ENCODE peak calls at places on chromosome 21, in ten cellular contexts. One of them, this sample, is unnamed.

GRCh38 chr21:14533555-14534400 is 12.3 kb downstream of the SAMSN1 start:
- DNase-seq in nephron progenitor cell: no peak
- DNase-seq in GM23338: no peak
- DNase-seq in right lobe of liver: no peak
- DNase-seq in endothelial cell of umbilical vein: peak
- DNase-seq in dorsolateral prefrontal cortex: no peak
- DNase-seq in cardiac muscle cell: no peak
- DNase-seq in WTC11: no peak
- DNase-seq in astrocyte of the spinal cord: peak
- DNase-seq in brain microvascular endothelial cell: peak
- DNase-seq in this sample: peak

GRCh38 chr21:46425061-46425460 is 33.6 kb upstream of the DIP2A start:
- DNase-seq in dorsolateral prefrontal cortex: peak
- DNase-seq in WTC11: no peak
- DNase-seq in cardiac muscle cell: no peak
- DNase-seq in GM23338: no peak
- DNase-seq in astrocyte of the spinal cord: no peak
- DNase-seq in right lobe of liver: no peak
- DNase-seq in nephron progenitor cell: no peak
- DNase-seq in endothelial cell of umbilical vein: no peak
- DNase-seq in brain microvascular endothelial cell: no peak
- DNase-seq in this sample: no peak

GRCh38 chr21:31656199-31657095 is 3.0 kb upstream of the SOD1 start:
- DNase-seq in GM23338: no peak
- DNase-seq in brain microvascular endothelial cell: no peak
- DNase-seq in nephron progenitor cell: no peak
- DNase-seq in dorsolateral prefrontal cortex: no peak
- DNase-seq in right lobe of liver: no peak
- DNase-seq in endothelial cell of umbilical vein: no peak
- DNase-seq in WTC11: no peak
- DNase-seq in astrocyte of the spinal cord: peak
- DNase-seq in cardiac muscle cell: no peak
- DNase-seq in this sample: no peak

GRCh38 chr21:46058339-46059145 is 39.4 kb upstream of the COL6A2 start:
- DNase-seq in nephron progenitor cell: no peak
- DNase-seq in GM23338: no peak
- DNase-seq in brain microvascular endothelial cell: no peak
- DNase-seq in right lobe of liver: no peak
- DNase-seq in cardiac muscle cell: no peak
- DNase-seq in dorsolateral prefrontal cortex: no peak
- DNase-seq in astrocyte of the spinal cord: no peak
- DNase-seq in endothelial cell of umbilical vein: no peak
- DNase-seq in WTC11: no peak
- DNase-seq in this sample: no peak

GRCh38 chr21:29181799-29182470 is 51.5 kb downstream of the MAP3K7CL start:
- DNase-seq in nephron progenitor cell: no peak
- DNase-seq in right lobe of liver: no peak
- DNase-seq in GM23338: no peak
- DNase-seq in endothelial cell of umbilical vein: peak
- DNase-seq in cardiac muscle cell: peak
- DNase-seq in astrocyte of the spinal cord: peak
- DNase-seq in WTC11: no peak
- DNase-seq in brain microvascular endothelial cell: peak
- DNase-seq in dorsolateral prefrontal cortex: no peak
- DNase-seq in this sample: peak

GRCh38 chr21:35849131-35849530 is 211.2 kb downstream of the SETD4 start:
- DNase-seq in astrocyte of the spinal cord: peak
- DNase-seq in cardiac muscle cell: no peak
- DNase-seq in nephron progenitor cell: no peak
- DNase-seq in WTC11: no peak
- DNase-seq in endothelial cell of umbilical vein: peak
- DNase-seq in right lobe of liver: no peak
- DNase-seq in brain microvascular endothelial cell: peak
- DNase-seq in dorsolateral prefrontal cortex: no peak
- DNase-seq in GM23338: no peak
- DNase-seq in this sample: no peak

GRCh38 chr21:21952566-21952965 is 954.4 kb downstream of the NCAM2 start:
- DNase-seq in WTC11: no peak
- DNase-seq in brain microvascular endothelial cell: no peak
- DNase-seq in right lobe of liver: no peak
- DNase-seq in nephron progenitor cell: no peak
- DNase-seq in GM23338: no peak
- DNase-seq in astrocyte of the spinal cord: no peak
- DNase-seq in cardiac muscle cell: no peak
- DNase-seq in dorsolateral prefrontal cortex: no peak
- DNase-seq in endothelial cell of umbilical vein: no peak
- DNase-seq in this sample: no peak

GRCh38 chr21:15289896-15290841 is 225.4 kb upstream of the NRIP1 start:
- DNase-seq in nephron progenitor cell: peak
- DNase-seq in cardiac muscle cell: peak
- DNase-seq in GM23338: peak
- DNase-seq in brain microvascular endothelial cell: no peak
- DNase-seq in endothelial cell of umbilical vein: no peak
- DNase-seq in astrocyte of the spinal cord: no peak
- DNase-seq in WTC11: peak
- DNase-seq in dorsolateral prefrontal cortex: no peak
- DNase-seq in right lobe of liver: no peak
- DNase-seq in this sample: no peak

GRCh38 chr21:44932366-44933181 is 7.3 kb upstream of the SLX9 start:
- DNase-seq in endothelial cell of umbilical vein: no peak
- DNase-seq in WTC11: no peak
- DNase-seq in GM23338: no peak
- DNase-seq in dorsolateral prefrontal cortex: no peak
- DNase-seq in cardiac muscle cell: peak
- DNase-seq in nephron progenitor cell: peak
- DNase-seq in astrocyte of the spinal cord: no peak
- DNase-seq in brain microvascular endothelial cell: no peak
- DNase-seq in right lobe of liver: no peak
- DNase-seq in this sample: no peak
- TF ChIP-seq CTCF in endothelial cell of umbilical vein: peak
- TF ChIP-seq CTCF in WTC11: no peak
- TF ChIP-seq CTCF in GM23338: no peak
- TF ChIP-seq CTCF in dorsolateral prefrontal cortex: no peak
- TF ChIP-seq CTCF in cardiac muscle cell: peak
- TF ChIP-seq CTCF in nephron progenitor cell: peak
- TF ChIP-seq CTCF in astrocyte of the spinal cord: peak
- TF ChIP-seq CTCF in brain microvascular endothelial cell: peak
- TF ChIP-seq CTCF in right lobe of liver: peak
- TF ChIP-seq CTCF in this sample: peak

DNA sequence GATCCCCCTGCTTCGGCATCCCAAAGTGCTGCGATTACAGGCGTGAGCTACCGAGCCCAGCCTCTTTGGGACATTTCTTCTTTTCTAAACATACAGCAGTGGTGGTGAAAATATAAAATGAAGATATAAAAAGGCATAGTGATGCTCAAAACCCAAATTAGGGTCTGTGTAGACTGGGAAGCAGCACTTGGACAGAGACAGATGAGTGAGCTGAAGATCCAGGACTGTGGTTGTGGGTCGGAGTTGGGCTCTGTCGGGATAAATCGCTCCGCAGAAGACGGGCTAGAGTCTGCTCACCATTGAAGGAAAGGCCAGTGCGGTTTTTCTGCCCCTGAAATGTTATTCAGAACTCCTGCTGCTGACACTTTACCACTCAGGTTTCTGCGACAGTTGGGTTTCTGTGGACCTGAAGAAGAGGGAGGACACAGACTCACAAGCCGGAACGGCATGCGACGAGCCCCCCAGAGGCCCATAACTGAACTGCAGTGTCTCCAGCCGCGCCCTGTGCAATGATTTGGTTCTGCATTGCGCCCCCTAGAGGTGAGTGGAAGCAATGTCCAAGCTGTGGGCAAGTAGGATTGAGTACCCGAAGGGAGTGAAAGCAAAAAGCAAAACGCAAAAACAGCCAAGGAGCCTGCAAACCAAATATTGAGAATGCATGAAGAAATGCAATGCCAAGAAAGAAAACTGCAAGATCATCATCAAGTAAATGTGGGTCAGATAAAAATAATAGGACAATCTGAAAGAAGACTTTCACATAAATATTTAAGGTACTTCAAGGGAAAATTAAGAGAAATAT is 66.6 kb downstream of the GABPA start:
- DNase-seq in WTC11: peak
- DNase-seq in right lobe of liver: peak
- DNase-seq in cardiac muscle cell: peak
- DNase-seq in astrocyte of the spinal cord: peak
- DNase-seq in GM23338: peak
- DNase-seq in nephron progenitor cell: peak
- DNase-seq in endothelial cell of umbilical vein: peak
- DNase-seq in brain microvascular endothelial cell: peak
- DNase-seq in dorsolateral prefrontal cortex: peak
- DNase-seq in this sample: peak
- TF ChIP-seq CTCF in WTC11: peak
- TF ChIP-seq CTCF in right lobe of liver: peak
- TF ChIP-seq CTCF in cardiac muscle cell: peak
- TF ChIP-seq CTCF in astrocyte of the spinal cord: peak
- TF ChIP-seq CTCF in GM23338: peak
- TF ChIP-seq CTCF in nephron progenitor cell: peak
- TF ChIP-seq CTCF in endothelial cell of umbilical vein: peak
- TF ChIP-seq CTCF in brain microvascular endothelial cell: peak
- TF ChIP-seq CTCF in dorsolateral prefrontal cortex: peak
- TF ChIP-seq CTCF in this sample: peak

GRCh38 chr21:20877976-20878375 is 120.2 kb upstream of the NCAM2 start:
- DNase-seq in endothelial cell of umbilical vein: no peak
- DNase-seq in astrocyte of the spinal cord: no peak
- DNase-seq in cardiac muscle cell: no peak
- DNase-seq in brain microvascular endothelial cell: no peak
- DNase-seq in nephron progenitor cell: no peak
- DNase-seq in dorsolateral prefrontal cortex: no peak
- DNase-seq in right lobe of liver: no peak
- DNase-seq in GM23338: no peak
- DNase-seq in WTC11: no peak
- DNase-seq in this sample: no peak

DNA sequence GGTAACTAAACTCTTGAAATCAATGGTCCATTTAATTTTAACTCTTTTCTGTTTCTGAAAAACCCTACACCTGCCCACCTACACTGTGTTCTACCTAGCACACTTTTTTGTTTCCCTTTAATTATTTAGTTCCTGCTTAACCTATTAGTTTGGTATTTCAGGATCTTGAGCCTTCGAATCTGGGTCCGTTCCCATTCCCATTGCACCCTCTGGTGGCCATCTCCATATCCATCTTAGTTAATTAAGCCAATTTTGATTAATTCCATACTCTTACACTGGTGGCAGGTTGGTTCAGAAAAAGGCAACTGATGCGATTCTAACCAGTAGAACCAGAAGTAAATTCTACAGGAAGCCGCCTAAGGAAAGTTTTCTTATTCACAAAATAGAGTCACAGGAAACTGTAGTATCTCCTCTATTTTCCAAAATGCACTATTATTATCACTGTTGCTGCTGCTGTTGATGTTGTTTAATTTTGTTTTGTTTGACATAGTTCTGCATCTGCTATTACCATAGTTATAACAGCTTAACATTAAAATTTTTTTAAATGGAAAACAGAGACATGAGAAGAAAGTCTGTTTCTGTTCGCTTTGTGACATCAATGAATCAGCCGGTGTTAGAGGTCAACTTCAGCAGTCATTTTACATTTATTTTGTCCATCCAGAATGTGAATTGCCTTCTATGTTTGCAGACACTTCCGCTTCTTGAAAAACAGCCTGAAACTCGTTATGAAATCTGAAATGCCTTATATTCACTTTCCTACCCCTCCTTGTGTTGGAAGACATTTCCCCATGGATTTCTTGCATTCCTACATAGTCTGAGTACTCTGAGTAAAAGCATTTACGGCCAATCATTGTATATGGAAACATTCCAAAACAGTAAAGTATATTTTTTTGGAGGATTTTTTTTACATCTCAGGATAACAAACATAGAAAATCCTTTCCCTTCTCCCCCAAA is 115.5 kb upstream of the NCAM2 start:
- DNase-seq in endothelial cell of umbilical vein: peak
- DNase-seq in dorsolateral prefrontal cortex: no peak
- DNase-seq in right lobe of liver: no peak
- DNase-seq in astrocyte of the spinal cord: peak
- DNase-seq in cardiac muscle cell: peak
- DNase-seq in GM23338: peak
- DNase-seq in WTC11: peak
- DNase-seq in brain microvascular endothelial cell: peak
- DNase-seq in nephron progenitor cell: peak
- DNase-seq in this sample: no peak
- TF ChIP-seq CTCF in endothelial cell of umbilical vein: peak
- TF ChIP-seq CTCF in dorsolateral prefrontal cortex: peak
- TF ChIP-seq CTCF in right lobe of liver: peak
- TF ChIP-seq CTCF in astrocyte of the spinal cord: peak
- TF ChIP-seq CTCF in cardiac muscle cell: peak
- TF ChIP-seq CTCF in GM23338: peak
- TF ChIP-seq CTCF in WTC11: peak
- TF ChIP-seq CTCF in brain microvascular endothelial cell: peak
- TF ChIP-seq CTCF in nephron progenitor cell: peak
- TF ChIP-seq CTCF in this sample: peak

GRCh38 chr21:42151148-42152074 is 67.5 kb upstream of the ABCG1 start:
- DNase-seq in astrocyte of the spinal cord: no peak
- DNase-seq in cardiac muscle cell: no peak
- DNase-seq in right lobe of liver: peak
- DNase-seq in GM23338: no peak
- DNase-seq in dorsolateral prefrontal cortex: peak
- DNase-seq in WTC11: no peak
- DNase-seq in endothelial cell of umbilical vein: no peak
- DNase-seq in brain microvascular endothelial cell: no peak
- DNase-seq in nephron progenitor cell: no peak
- DNase-seq in this sample: no peak

GRCh38 chr21:42150458-42151085 is 68.4 kb upstream of the ABCG1 start:
- DNase-seq in right lobe of liver: peak
- DNase-seq in astrocyte of the spinal cord: no peak
- DNase-seq in brain microvascular endothelial cell: no peak
- DNase-seq in GM23338: no peak
- DNase-seq in cardiac muscle cell: no peak
- DNase-seq in endothelial cell of umbilical vein: no peak
- DNase-seq in WTC11: no peak
- DNase-seq in nephron progenitor cell: no peak
- DNase-seq in dorsolateral prefrontal cortex: peak
- DNase-seq in this sample: no peak

GRCh38 chr21:42148097-42148496 is 70.8 kb upstream of the ABCG1 start:
- DNase-seq in astrocyte of the spinal cord: no peak
- DNase-seq in right lobe of liver: no peak
- DNase-seq in GM23338: no peak
- DNase-seq in dorsolateral prefrontal cortex: peak
- DNase-seq in nephron progenitor cell: no peak
- DNase-seq in WTC11: no peak
- DNase-seq in endothelial cell of umbilical vein: no peak
- DNase-seq in cardiac muscle cell: no peak
- DNase-seq in brain microvascular endothelial cell: no peak
- DNase-seq in this sample: no peak

GRCh38 chr21:42148584-42148983 is 70.4 kb upstream of the ABCG1 start:
- DNase-seq in GM23338: no peak
- DNase-seq in dorsolateral prefrontal cortex: no peak
- DNase-seq in astrocyte of the spinal cord: no peak
- DNase-seq in brain microvascular endothelial cell: no peak
- DNase-seq in right lobe of liver: no peak
- DNase-seq in WTC11: no peak
- DNase-seq in nephron progenitor cell: no peak
- DNase-seq in endothelial cell of umbilical vein: no peak
- DNase-seq in cardiac muscle cell: no peak
- DNase-seq in this sample: no peak

DNA sequence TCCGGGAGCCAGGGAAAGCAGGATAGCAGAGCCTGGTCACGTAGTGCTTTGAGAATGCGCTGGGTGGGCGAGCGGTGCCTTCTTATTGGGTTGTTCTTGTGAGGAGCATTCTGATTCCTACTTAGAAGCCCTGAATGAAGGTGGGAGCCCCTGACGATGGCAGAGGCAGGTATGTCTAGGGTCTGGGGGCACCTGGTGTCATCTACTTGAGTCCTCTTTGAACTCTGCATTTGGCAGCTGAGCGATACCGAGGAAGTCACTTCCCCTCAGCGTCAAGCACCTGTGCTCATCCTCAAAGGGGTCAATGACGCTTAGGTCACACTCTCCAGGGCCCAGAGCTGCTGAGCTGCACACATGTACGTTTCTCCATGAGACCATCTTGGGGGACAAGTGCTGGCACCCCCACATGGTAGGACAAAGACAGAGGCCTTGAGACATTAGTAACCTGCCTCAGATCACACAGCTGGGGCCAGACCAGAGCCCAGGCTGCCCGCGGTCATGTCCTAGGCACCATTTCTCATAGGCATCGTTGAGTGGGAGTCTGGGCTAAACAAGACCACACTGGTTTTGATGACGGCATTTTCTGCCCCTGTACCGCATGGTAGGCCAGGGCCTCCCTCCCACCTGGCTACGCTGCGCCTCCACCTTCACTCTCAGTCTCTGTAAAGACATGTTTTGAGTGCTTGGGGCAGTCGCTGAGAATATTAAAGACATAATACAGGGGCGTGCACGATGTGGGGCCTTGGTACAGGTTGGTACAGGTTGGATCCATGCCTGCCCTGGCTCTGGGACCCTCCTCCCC is 69.1 kb upstream of the ABCG1 start:
- DNase-seq in GM23338: no peak
- DNase-seq in brain microvascular endothelial cell: no peak
- DNase-seq in WTC11: no peak
- DNase-seq in dorsolateral prefrontal cortex: peak
- DNase-seq in endothelial cell of umbilical vein: no peak
- DNase-seq in cardiac muscle cell: no peak
- DNase-seq in right lobe of liver: peak
- DNase-seq in nephron progenitor cell: no peak
- DNase-seq in astrocyte of the spinal cord: no peak
- DNase-seq in this sample: no peak
- TF ChIP-seq CTCF in GM23338: no peak
- TF ChIP-seq CTCF in brain microvascular endothelial cell: no peak
- TF ChIP-seq CTCF in WTC11: no peak
- TF ChIP-seq CTCF in dorsolateral prefrontal cortex: no peak
- TF ChIP-seq CTCF in endothelial cell of umbilical vein: no peak
- TF ChIP-seq CTCF in cardiac muscle cell: no peak
- TF ChIP-seq CTCF in right lobe of liver: no peak
- TF ChIP-seq CTCF in nephron progenitor cell: no peak
- TF ChIP-seq CTCF in astrocyte of the spinal cord: no peak
- TF ChIP-seq CTCF in this sample: no peak